ENCODE peak calls at places on chromosome X, in four cellular contexts. F, K, H and X are unnamed samples.

GRCh38 chrX:8067754-8068469 is 103.2 kb downstream of the VCX2 start:
- DNase-seq in F (no peak), K (peak), H (no peak), X (no peak)

GRCh38 chrX:133337250-133337649 is 78.0 kb downstream of the GPC4 start:
- DNase-seq in H (no peak), F (no peak), K (no peak), X (no peak)

GRCh38 chrX:56794404-56794803 is 65.4 kb downstream of the NBDY start:
- DNase-seq in K (no peak), H (no peak), F (no peak), X (no peak)

GRCh38 chrX:49066690-49067089 is 7.1 kb downstream of the PRAF2 start:
- DNase-seq in H (no peak), F (no peak), K (no peak), X (no peak)

GRCh38 chrX:39950035-39950688 is 147.6 kb downstream of the BCOR start:
- DNase-seq in K (peak), H (no peak), F (no peak), X (no peak)

GRCh38 chrX:7261672-7262332 is 113.8 kb upstream of the PUDP start:
- DNase-seq in F (peak), K (no peak), H (no peak), X (no peak)

GRCh38 chrX:70970482-70970999 is 39.6 kb upstream of the SLC7A3 start:
- DNase-seq in H (no peak), F (peak), K (peak), X (peak)

GRCh38 chrX:84747516-84747915 is 245.3 kb upstream of the HDX start:
- DNase-seq in F (no peak), H (no peak), K (no peak), X (no peak)

GRCh38 chrX:78321809-78322208 is 5.6 kb downstream of the CYSLTR1 start:
- DNase-seq in K (no peak), H (peak), F (peak), X (no peak)

GRCh38 chrX:48045410-48046311 is 25.8 kb downstream of the ZNF630 start:
- DNase-seq in H (peak), K (peak), F (no peak), X (no peak)

GRCh38 chrX:139063364-139063763 is 351.8 kb upstream of the FGF13 start:
- DNase-seq in F (no peak), K (no peak), H (no peak), X (no peak)

GRCh38 chrX:139194571-139195280 is 335.8 kb upstream of the F9 start:
- DNase-seq in F (no peak), K (no peak), H (no peak), X (no peak)

GRCh38 chrX:153333271-153333670 is 682 bp upstream of the ZNF275 start:
- DNase-seq in F (no peak), H (no peak), K (peak), X (no peak)

GRCh38 chrX:132023896-132024386 is 839 bp downstream of the STK26 start:
- DNase-seq in H (peak), F (peak), K (no peak), X (no peak)

GRCh38 chrX:9326369-9326768 is 138.5 kb upstream of the TBL1X start:
- DNase-seq in F (no peak), K (peak), H (no peak), X (no peak)